ENCODE peak calls at places on chromosomes 4 and X, in four cellular contexts. V is fibroblast of lung, D is iris pigment epithelial cell, I is stomach. O is an unnamed sample.

GRCh38 chr4:113539408-113539807 is 222.1 kb downstream of the CAMK2D start:
- DNase-seq in V (peak), I (no peak), D (peak), O (no peak)

GRCh38 chr4:20698820-20699219 is 1.4 kb upstream of the PACRGL start:
- DNase-seq in D (no peak), V (no peak), I (no peak), O (no peak)

GRCh38 chrX:20988118-20988517 is 386.1 kb upstream of the CNKSR2 start:
- DNase-seq in D (no peak), I (no peak), V (no peak), O (no peak)

GRCh38 chrX:107979534-107979933 is 2.6 kb downstream of the TEX13B start:
- DNase-seq in D (no peak), I (no peak), V (no peak), O (no peak)

GRCh38 chr4:77742054-77742453 is 77.1 kb downstream of the CNOT6L start:
- DNase-seq in V (peak), I (no peak), D (peak), O (no peak)

GRCh38 chr4:120843840-120844527 is 78.5 kb downstream of the PRDM5 start:
- DNase-seq in V (no peak), I (no peak), D (no peak), O (peak)

GRCh38 chr4:92031825-92032224 is 271.9 kb upstream of the GRID2 start:
- DNase-seq in V (no peak), D (no peak), I (peak), O (peak)

GRCh38 chr4:12926189-12927066 is 557.7 kb downstream of the RAB28 start:
- DNase-seq in D (no peak), I (no peak), V (no peak), O (no peak)

GRCh38 chrX:101595739-101596419 is 21.9 kb downstream of the ARMCX6 start:
- DNase-seq in D (peak), I (no peak), V (peak), O (peak)

GRCh38 chr4:88275949-88276515 is 8.3 kb downstream of the PPM1K start:
- DNase-seq in V (no peak), I (no peak), D (peak), O (no peak)

GRCh38 chr4:168712316-168712855 is 215.5 kb downstream of the PALLD start:
- DNase-seq in I (no peak), D (no peak), V (no peak), O (no peak)

GRCh38 chr4:69830529-69831269 is 29.2 kb downstream of the SULT1E1 start:
- DNase-seq in V (peak), I (peak), D (peak), O (peak)

GRCh38 chr4:37068580-37068979 is 176.0 kb upstream of the NWD2 start:
- DNase-seq in D (no peak), V (no peak), I (no peak), O (no peak)

GRCh38 chr4:113064244-113064643 is 14.8 kb downstream of the ANK2 start:
- DNase-seq in I (no peak), V (no peak), D (no peak), O (no peak)

GRCh38 chrX:24575496-24575895 is 71.7 kb downstream of the PCYT1B start:
- DNase-seq in D (no peak), V (no peak), I (no peak), O (no peak)

GRCh38 chr4:84529169-84529751 is 30.2 kb upstream of the NKX6-1 start:
- DNase-seq in D (peak), V (peak), I (no peak), O (no peak)

GRCh38 chr4:15690020-15690809 is 8.6 kb downstream of the FAM200B start:
- DNase-seq in V (peak), I (no peak), D (peak), O (no peak)

GRCh38 chr4:108117473-108118182 is 51.1 kb downstream of the LEF1 start:
- DNase-seq in V (no peak), D (peak), I (no peak), O (no peak)